ENCODE peak calls at places on chromosomes 3 and 15, in eight cellular contexts. One of them, this sample, is unnamed.

GRCh38 chr3:49132073-49132436 is 795 bp downstream of the LAMB2 start:
- DNase-seq in endodermal cell: no peak
- DNase-seq in osteocyte: no peak
- DNase-seq in H1: no peak
- DNase-seq in fibroblast of mammary gland: no peak
- DNase-seq in fibroblast of lung: no peak
- DNase-seq in PC-9: no peak
- DNase-seq in foreskin keratinocyte: no peak
- DNase-seq in this sample: no peak

GRCh38 chr3:110341047-110341446 is 730.6 kb upstream of the NECTIN3 start:
- DNase-seq in endodermal cell: no peak
- DNase-seq in osteocyte: no peak
- DNase-seq in H1: no peak
- DNase-seq in fibroblast of mammary gland: peak
- DNase-seq in fibroblast of lung: peak
- DNase-seq in PC-9: no peak
- DNase-seq in foreskin keratinocyte: peak
- DNase-seq in this sample: no peak

GRCh38 chr3:63853106-63853505 is 10.5 kb downstream of the THOC7 start:
- DNase-seq in endodermal cell: no peak
- DNase-seq in osteocyte: no peak
- DNase-seq in H1: no peak
- DNase-seq in fibroblast of mammary gland: no peak
- DNase-seq in fibroblast of lung: no peak
- DNase-seq in PC-9: no peak
- DNase-seq in foreskin keratinocyte: no peak
- DNase-seq in this sample: no peak

GRCh38 chr3:125120370-125121122 is 64.7 kb upstream of the HEG1 start:
- DNase-seq in endodermal cell: peak
- DNase-seq in osteocyte: no peak
- DNase-seq in H1: peak
- DNase-seq in fibroblast of mammary gland: no peak
- DNase-seq in fibroblast of lung: no peak
- DNase-seq in PC-9: no peak
- DNase-seq in foreskin keratinocyte: no peak
- DNase-seq in this sample: no peak

GRCh38 chr15:80706161-80706560 is 11.1 kb downstream of the ABHD17C start:
- DNase-seq in endodermal cell: no peak
- DNase-seq in osteocyte: no peak
- DNase-seq in H1: no peak
- DNase-seq in fibroblast of mammary gland: no peak
- DNase-seq in fibroblast of lung: no peak
- DNase-seq in PC-9: no peak
- DNase-seq in foreskin keratinocyte: no peak
- DNase-seq in this sample: no peak

GRCh38 chr3:63278171-63278999 is at the start of gene SYNPR:
- DNase-seq in endodermal cell: peak
- DNase-seq in osteocyte: no peak
- DNase-seq in H1: no peak
- DNase-seq in fibroblast of mammary gland: no peak
- DNase-seq in fibroblast of lung: no peak
- DNase-seq in PC-9: no peak
- DNase-seq in foreskin keratinocyte: no peak
- DNase-seq in this sample: no peak

GRCh38 chr15:87817553-87817952 is 439.0 kb downstream of the NTRK3 start:
- DNase-seq in endodermal cell: no peak
- DNase-seq in osteocyte: no peak
- DNase-seq in H1: no peak
- DNase-seq in fibroblast of mammary gland: no peak
- DNase-seq in fibroblast of lung: no peak
- DNase-seq in PC-9: no peak
- DNase-seq in foreskin keratinocyte: no peak
- DNase-seq in this sample: no peak

GRCh38 chr15:74499366-74499765 is 38.4 kb upstream of the UBL7 start:
- DNase-seq in endodermal cell: no peak
- DNase-seq in osteocyte: no peak
- DNase-seq in H1: no peak
- DNase-seq in fibroblast of mammary gland: no peak
- DNase-seq in fibroblast of lung: no peak
- DNase-seq in PC-9: no peak
- DNase-seq in foreskin keratinocyte: no peak
- DNase-seq in this sample: no peak

GRCh38 chr3:64685331-64685799 is 2.4 kb downstream of the ADAMTS9 start:
- DNase-seq in endodermal cell: no peak
- DNase-seq in osteocyte: no peak
- DNase-seq in H1: no peak
- DNase-seq in fibroblast of mammary gland: peak
- DNase-seq in fibroblast of lung: peak
- DNase-seq in PC-9: no peak
- DNase-seq in foreskin keratinocyte: no peak
- DNase-seq in this sample: no peak

GRCh38 chr3:29156071-29156715 is 124.7 kb upstream of the RBMS3 start:
- DNase-seq in endodermal cell: peak
- DNase-seq in osteocyte: no peak
- DNase-seq in H1: peak
- DNase-seq in fibroblast of mammary gland: no peak
- DNase-seq in fibroblast of lung: no peak
- DNase-seq in PC-9: no peak
- DNase-seq in foreskin keratinocyte: peak
- DNase-seq in this sample: no peak

GRCh38 chr3:171528102-171528501 is 67.9 kb upstream of the TNIK start:
- DNase-seq in endodermal cell: no peak
- DNase-seq in osteocyte: no peak
- DNase-seq in H1: no peak
- DNase-seq in fibroblast of mammary gland: peak
- DNase-seq in fibroblast of lung: peak
- DNase-seq in PC-9: no peak
- DNase-seq in foreskin keratinocyte: no peak
- DNase-seq in this sample: peak

GRCh38 chr3:135000465-135000864 is 205.4 kb downstream of the EPHB1 start:
- DNase-seq in endodermal cell: no peak
- DNase-seq in osteocyte: no peak
- DNase-seq in H1: no peak
- DNase-seq in fibroblast of mammary gland: no peak
- DNase-seq in fibroblast of lung: no peak
- DNase-seq in PC-9: no peak
- DNase-seq in foreskin keratinocyte: no peak
- DNase-seq in this sample: peak

GRCh38 chr15:52653451-52653964 is 25.7 kb downstream of the ATOSA start:
- DNase-seq in endodermal cell: no peak
- DNase-seq in osteocyte: no peak
- DNase-seq in H1: no peak
- DNase-seq in fibroblast of mammary gland: peak
- DNase-seq in fibroblast of lung: peak
- DNase-seq in PC-9: peak
- DNase-seq in foreskin keratinocyte: peak
- DNase-seq in this sample: peak

GRCh38 chr3:157574580-157574979 is 71.4 kb upstream of the VEPH1 start:
- DNase-seq in endodermal cell: no peak
- DNase-seq in osteocyte: no peak
- DNase-seq in H1: no peak
- DNase-seq in fibroblast of mammary gland: no peak
- DNase-seq in fibroblast of lung: no peak
- DNase-seq in PC-9: no peak
- DNase-seq in foreskin keratinocyte: no peak
- DNase-seq in this sample: no peak

GRCh38 chr15:62853114-62853832 is 189.3 kb upstream of the TPM1 start:
- DNase-seq in endodermal cell: peak
- DNase-seq in osteocyte: no peak
- DNase-seq in H1: no peak
- DNase-seq in fibroblast of mammary gland: no peak
- DNase-seq in fibroblast of lung: no peak
- DNase-seq in PC-9: peak
- DNase-seq in foreskin keratinocyte: no peak
- DNase-seq in this sample: peak

GRCh38 chr3:58009026-58009748 is 965 bp downstream of the FLNB start:
- DNase-seq in endodermal cell: peak
- DNase-seq in osteocyte: no peak
- DNase-seq in H1: no peak
- DNase-seq in fibroblast of mammary gland: no peak
- DNase-seq in fibroblast of lung: no peak
- DNase-seq in PC-9: no peak
- DNase-seq in foreskin keratinocyte: no peak
- DNase-seq in this sample: peak

GRCh38 chr3:44206862-44207652 is 34.6 kb upstream of the TOPAZ1 start:
- DNase-seq in endodermal cell: no peak
- DNase-seq in osteocyte: no peak
- DNase-seq in H1: no peak
- DNase-seq in fibroblast of mammary gland: no peak
- DNase-seq in fibroblast of lung: no peak
- DNase-seq in PC-9: no peak
- DNase-seq in foreskin keratinocyte: no peak
- DNase-seq in this sample: no peak

DNA sequence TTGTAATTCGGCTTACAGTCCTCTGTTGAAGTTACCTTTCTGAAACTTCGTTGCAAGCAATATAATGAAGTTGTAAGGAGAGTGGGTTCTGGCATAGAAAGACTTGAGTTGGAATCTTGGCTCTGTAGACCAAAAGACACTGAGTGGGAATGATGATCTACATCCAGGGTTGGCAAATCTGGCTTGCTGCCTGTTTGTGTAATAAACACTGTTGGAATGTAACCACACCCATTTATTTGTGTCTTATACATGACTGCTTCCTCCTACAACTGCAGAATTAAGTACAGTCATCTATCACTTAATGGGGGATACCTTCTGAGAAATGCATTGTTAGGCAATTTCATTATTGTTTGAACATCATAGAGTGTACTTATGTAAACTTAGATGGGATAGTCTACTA is 178.4 kb upstream of the SUCLG2 start:
- DNase-seq in endodermal cell: no peak
- DNase-seq in osteocyte: no peak
- DNase-seq in H1: no peak
- DNase-seq in fibroblast of mammary gland: no peak
- DNase-seq in fibroblast of lung: no peak
- DNase-seq in PC-9: no peak
- DNase-seq in foreskin keratinocyte: peak
- DNase-seq in this sample: peak
- TF ChIP-seq CTCF in endodermal cell: no peak
- TF ChIP-seq CTCF in osteocyte: no peak
- TF ChIP-seq CTCF in H1: no peak
- TF ChIP-seq CTCF in fibroblast of mammary gland: no peak
- TF ChIP-seq CTCF in fibroblast of lung: no peak
- TF ChIP-seq CTCF in PC-9: no peak
- TF ChIP-seq CTCF in foreskin keratinocyte: no peak
- TF ChIP-seq CTCF in this sample: no peak

GRCh38 chr3:114411811-114412803 is 118.3 kb downstream of the TIGIT start:
- DNase-seq in endodermal cell: no peak
- DNase-seq in osteocyte: no peak
- DNase-seq in H1: no peak
- DNase-seq in fibroblast of mammary gland: peak
- DNase-seq in fibroblast of lung: peak
- DNase-seq in PC-9: peak
- DNase-seq in foreskin keratinocyte: peak
- DNase-seq in this sample: peak
- TF ChIP-seq CTCF in endodermal cell: no peak
- TF ChIP-seq CTCF in osteocyte: peak
- TF ChIP-seq CTCF in H1: no peak
- TF ChIP-seq CTCF in fibroblast of mammary gland: peak
- TF ChIP-seq CTCF in fibroblast of lung: peak
- TF ChIP-seq CTCF in PC-9: no peak
- TF ChIP-seq CTCF in foreskin keratinocyte: no peak
- TF ChIP-seq CTCF in this sample: no peak

GRCh38 chr3:133376805-133377204 is 23.1 kb upstream of the BFSP2 start:
- DNase-seq in endodermal cell: no peak
- DNase-seq in osteocyte: no peak
- DNase-seq in H1: no peak
- DNase-seq in fibroblast of mammary gland: peak
- DNase-seq in fibroblast of lung: peak
- DNase-seq in PC-9: no peak
- DNase-seq in foreskin keratinocyte: no peak
- DNase-seq in this sample: no peak
- TF ChIP-seq CTCF in endodermal cell: peak
- TF ChIP-seq CTCF in osteocyte: no peak
- TF ChIP-seq CTCF in H1: peak
- TF ChIP-seq CTCF in fibroblast of mammary gland: no peak
- TF ChIP-seq CTCF in fibroblast of lung: no peak
- TF ChIP-seq CTCF in PC-9: no peak
- TF ChIP-seq CTCF in foreskin keratinocyte: peak
- TF ChIP-seq CTCF in this sample: no peak

GRCh38 chr15:31200735-31201151 is 99.2 kb upstream of the TRPM1 start:
- DNase-seq in endodermal cell: peak
- DNase-seq in osteocyte: no peak
- DNase-seq in H1: no peak
- DNase-seq in fibroblast of mammary gland: peak
- DNase-seq in fibroblast of lung: peak
- DNase-seq in PC-9: no peak
- DNase-seq in foreskin keratinocyte: peak
- DNase-seq in this sample: peak
- TF ChIP-seq CTCF in endodermal cell: peak
- TF ChIP-seq CTCF in osteocyte: peak
- TF ChIP-seq CTCF in H1: peak
- TF ChIP-seq CTCF in fibroblast of mammary gland: peak
- TF ChIP-seq CTCF in fibroblast of lung: peak
- TF ChIP-seq CTCF in PC-9: no peak
- TF ChIP-seq CTCF in foreskin keratinocyte: peak
- TF ChIP-seq CTCF in this sample: peak

GRCh38 chr3:169813757-169814517 is 1.2 kb upstream of the LRRC34 start:
- DNase-seq in endodermal cell: peak
- DNase-seq in osteocyte: no peak
- DNase-seq in H1: peak
- DNase-seq in fibroblast of mammary gland: peak
- DNase-seq in fibroblast of lung: no peak
- DNase-seq in PC-9: peak
- DNase-seq in foreskin keratinocyte: peak
- DNase-seq in this sample: peak
- TF ChIP-seq CTCF in endodermal cell: peak
- TF ChIP-seq CTCF in osteocyte: peak
- TF ChIP-seq CTCF in H1: peak
- TF ChIP-seq CTCF in fibroblast of mammary gland: peak
- TF ChIP-seq CTCF in fibroblast of lung: peak
- TF ChIP-seq CTCF in PC-9: peak
- TF ChIP-seq CTCF in foreskin keratinocyte: peak
- TF ChIP-seq CTCF in this sample: no peak

GRCh38 chr3:193559100-193559499 is 4.4 kb upstream of the ATP13A4 start:
- DNase-seq in endodermal cell: no peak
- DNase-seq in osteocyte: no peak
- DNase-seq in H1: no peak
- DNase-seq in fibroblast of mammary gland: peak
- DNase-seq in fibroblast of lung: no peak
- DNase-seq in PC-9: no peak
- DNase-seq in foreskin keratinocyte: no peak
- DNase-seq in this sample: no peak

GRCh38 chr3:193563429-193563828 is 8.7 kb upstream of the ATP13A4 start:
- DNase-seq in endodermal cell: no peak
- DNase-seq in osteocyte: no peak
- DNase-seq in H1: no peak
- DNase-seq in fibroblast of mammary gland: no peak
- DNase-seq in fibroblast of lung: no peak
- DNase-seq in PC-9: no peak
- DNase-seq in foreskin keratinocyte: no peak
- DNase-seq in this sample: no peak

GRCh38 chr3:193560870-193561269 is 6.2 kb upstream of the ATP13A4 start:
- DNase-seq in endodermal cell: no peak
- DNase-seq in osteocyte: no peak
- DNase-seq in H1: no peak
- DNase-seq in fibroblast of mammary gland: no peak
- DNase-seq in fibroblast of lung: no peak
- DNase-seq in PC-9: no peak
- DNase-seq in foreskin keratinocyte: no peak
- DNase-seq in this sample: no peak

GRCh38 chr3:193560091-193560490 is 5.4 kb upstream of the ATP13A4 start:
- DNase-seq in endodermal cell: no peak
- DNase-seq in osteocyte: no peak
- DNase-seq in H1: no peak
- DNase-seq in fibroblast of mammary gland: no peak
- DNase-seq in fibroblast of lung: no peak
- DNase-seq in PC-9: no peak
- DNase-seq in foreskin keratinocyte: no peak
- DNase-seq in this sample: no peak

GRCh38 chr3:193563999-193564398 is 9.3 kb upstream of the ATP13A4 start:
- DNase-seq in endodermal cell: peak
- DNase-seq in osteocyte: no peak
- DNase-seq in H1: no peak
- DNase-seq in fibroblast of mammary gland: no peak
- DNase-seq in fibroblast of lung: no peak
- DNase-seq in PC-9: no peak
- DNase-seq in foreskin keratinocyte: no peak
- DNase-seq in this sample: peak
- TF ChIP-seq CTCF in endodermal cell: peak
- TF ChIP-seq CTCF in osteocyte: no peak
- TF ChIP-seq CTCF in H1: peak
- TF ChIP-seq CTCF in fibroblast of mammary gland: peak
- TF ChIP-seq CTCF in fibroblast of lung: no peak
- TF ChIP-seq CTCF in PC-9: no peak
- TF ChIP-seq CTCF in foreskin keratinocyte: peak
- TF ChIP-seq CTCF in this sample: no peak